ENCODE peak calls at places on chromosome 17, in seven cellular contexts. One of them, this sample, is unnamed.

GRCh38 chr17:48413613-48414405 is 16.2 kb downstream of the SKAP1 start:
- DNase-seq in WTC11: no peak
- DNase-seq in choroid plexus epithelial cell: no peak
- DNase-seq in progenitor cell of endocrine pancreas: no peak
- DNase-seq in lower leg skin: no peak
- DNase-seq in AG09319: no peak
- DNase-seq in fibroblast of lung: no peak
- DNase-seq in this sample: no peak

GRCh38 chr17:247767-248166 is 66.3 kb upstream of the DOC2B start:
- DNase-seq in progenitor cell of endocrine pancreas: no peak
- DNase-seq in AG09319: no peak
- DNase-seq in WTC11: peak; percentile 8
- DNase-seq in lower leg skin: peak; percentile 81
- DNase-seq in fibroblast of lung: no peak
- DNase-seq in choroid plexus epithelial cell: no peak
- DNase-seq in this sample: no peak

GRCh38 chr17:39622380-39623006 is 4.3 kb upstream of the PPP1R1B start:
- DNase-seq in lower leg skin: no peak
- DNase-seq in progenitor cell of endocrine pancreas: no peak
- DNase-seq in fibroblast of lung: no peak
- DNase-seq in AG09319: no peak
- DNase-seq in choroid plexus epithelial cell: no peak
- DNase-seq in WTC11: no peak
- DNase-seq in this sample: no peak

GRCh38 chr17:9226130-9226793 is 205.0 kb downstream of the NTN1 start:
- DNase-seq in progenitor cell of endocrine pancreas: no peak
- DNase-seq in choroid plexus epithelial cell: no peak
- DNase-seq in fibroblast of lung: no peak
- DNase-seq in AG09319: no peak
- DNase-seq in lower leg skin: no peak
- DNase-seq in WTC11: no peak
- DNase-seq in this sample: no peak

GRCh38 chr17:63785556-63785955 is 11.6 kb downstream of the DDX42 start:
- DNase-seq in WTC11: no peak
- DNase-seq in lower leg skin: no peak
- DNase-seq in choroid plexus epithelial cell: peak; percentile 76
- DNase-seq in AG09319: no peak
- DNase-seq in progenitor cell of endocrine pancreas: no peak
- DNase-seq in fibroblast of lung: peak; percentile 76
- DNase-seq in this sample: peak; percentile 42

GRCh38 chr17:45311762-45312476 is 4.9 kb downstream of the MAP3K14 start:
- DNase-seq in fibroblast of lung: peak; percentile 77
- DNase-seq in AG09319: no peak
- DNase-seq in WTC11: no peak
- DNase-seq in lower leg skin: no peak
- DNase-seq in choroid plexus epithelial cell: peak; percentile 69
- DNase-seq in progenitor cell of endocrine pancreas: no peak
- DNase-seq in this sample: peak; percentile 94

GRCh38 chr17:7249219-7249618 is 2.3 kb downstream of the CTDNEP1 start:
- DNase-seq in choroid plexus epithelial cell: no peak
- DNase-seq in lower leg skin: no peak
- DNase-seq in fibroblast of lung: no peak
- DNase-seq in progenitor cell of endocrine pancreas: no peak
- DNase-seq in WTC11: no peak
- DNase-seq in AG09319: no peak
- DNase-seq in this sample: no peak

GRCh38 chr17:22310717-22311686 is 618.7 kb downstream of the KCNJ18 start:
- DNase-seq in WTC11: peak; percentile 14
- DNase-seq in lower leg skin: peak; percentile 32
- DNase-seq in fibroblast of lung: no peak
- DNase-seq in progenitor cell of endocrine pancreas: no peak
- DNase-seq in AG09319: no peak
- DNase-seq in choroid plexus epithelial cell: no peak
- DNase-seq in this sample: no peak

GRCh38 chr17:61458000-61458399 is 5.8 kb downstream of the TBX4 start:
- DNase-seq in AG09319: no peak
- DNase-seq in lower leg skin: no peak
- DNase-seq in WTC11: no peak
- DNase-seq in choroid plexus epithelial cell: no peak
- DNase-seq in fibroblast of lung: no peak
- DNase-seq in progenitor cell of endocrine pancreas: no peak
- DNase-seq in this sample: no peak

GRCh38 chr17:27038676-27039075 is 255.2 kb upstream of the WSB1 start:
- DNase-seq in lower leg skin: no peak
- DNase-seq in choroid plexus epithelial cell: no peak
- DNase-seq in progenitor cell of endocrine pancreas: no peak
- DNase-seq in WTC11: no peak
- DNase-seq in fibroblast of lung: no peak
- DNase-seq in AG09319: no peak
- DNase-seq in this sample: peak; percentile 36

GRCh38 chr17:38868968-38869646 is 751 bp upstream of the LASP1 start:
- DNase-seq in fibroblast of lung: peak; percentile 83
- DNase-seq in WTC11: peak; percentile 95
- DNase-seq in progenitor cell of endocrine pancreas: peak; percentile 94
- DNase-seq in AG09319: peak; percentile 84
- DNase-seq in choroid plexus epithelial cell: peak; percentile 94
- DNase-seq in lower leg skin: peak; percentile 99
- DNase-seq in this sample: peak; percentile 87

GRCh38 chr17:83096401-83097220 is 17.2 kb downstream of the METRNL start:
- DNase-seq in progenitor cell of endocrine pancreas: no peak
- DNase-seq in lower leg skin: no peak
- DNase-seq in WTC11: no peak
- DNase-seq in AG09319: no peak
- DNase-seq in fibroblast of lung: no peak
- DNase-seq in choroid plexus epithelial cell: no peak
- DNase-seq in this sample: no peak

GRCh38 chr17:15462962-15463361 is 4.5 kb downstream of the CDRT4 start:
- DNase-seq in progenitor cell of endocrine pancreas: no peak
- DNase-seq in choroid plexus epithelial cell: no peak
- DNase-seq in fibroblast of lung: peak; percentile 83
- DNase-seq in lower leg skin: no peak
- DNase-seq in WTC11: no peak
- DNase-seq in AG09319: no peak
- DNase-seq in this sample: peak; percentile 18

GRCh38 chr17:35242158-35242804 is 591 bp upstream of the SLFN5 start:
- DNase-seq in choroid plexus epithelial cell: peak; percentile 47
- DNase-seq in lower leg skin: peak; percentile 92
- DNase-seq in fibroblast of lung: peak; percentile 54
- DNase-seq in progenitor cell of endocrine pancreas: peak; percentile 68
- DNase-seq in AG09319: no peak
- DNase-seq in WTC11: peak; percentile 83
- DNase-seq in this sample: peak; percentile 93

GRCh38 chr17:64698725-64699124 is 36.6 kb upstream of the SMURF2 start:
- DNase-seq in choroid plexus epithelial cell: no peak
- DNase-seq in fibroblast of lung: peak; percentile 51
- DNase-seq in AG09319: no peak
- DNase-seq in lower leg skin: no peak
- DNase-seq in progenitor cell of endocrine pancreas: no peak
- DNase-seq in WTC11: no peak
- DNase-seq in this sample: no peak

GRCh38 chr17:4199818-4200402 is 56.9 kb downstream of the CYB5D2 start:
- DNase-seq in fibroblast of lung: no peak
- DNase-seq in WTC11: peak; percentile 46
- DNase-seq in progenitor cell of endocrine pancreas: no peak
- DNase-seq in lower leg skin: peak; percentile 65
- DNase-seq in choroid plexus epithelial cell: peak; percentile 58
- DNase-seq in AG09319: no peak
- DNase-seq in this sample: peak; percentile 55

GRCh38 chr17:19345486-19346350 is 16.8 kb downstream of the B9D1 start:
- DNase-seq in fibroblast of lung: no peak
- DNase-seq in AG09319: no peak
- DNase-seq in WTC11: no peak
- DNase-seq in choroid plexus epithelial cell: no peak
- DNase-seq in lower leg skin: no peak
- DNase-seq in progenitor cell of endocrine pancreas: no peak
- DNase-seq in this sample: no peak

GRCh38 chr17:29495011-29495410 is 71.8 kb downstream of the ABHD15 start:
- DNase-seq in choroid plexus epithelial cell: peak; percentile 61
- DNase-seq in fibroblast of lung: peak; percentile 57
- DNase-seq in progenitor cell of endocrine pancreas: no peak
- DNase-seq in AG09319: no peak
- DNase-seq in lower leg skin: no peak
- DNase-seq in WTC11: no peak
- DNase-seq in this sample: peak; percentile 14

GRCh38 chr17:36731091-36731490 is 129.7 kb downstream of the MRM1 start:
- DNase-seq in WTC11: no peak
- DNase-seq in choroid plexus epithelial cell: no peak
- DNase-seq in AG09319: no peak
- DNase-seq in lower leg skin: no peak
- DNase-seq in progenitor cell of endocrine pancreas: no peak
- DNase-seq in fibroblast of lung: no peak
- DNase-seq in this sample: no peak

DNA sequence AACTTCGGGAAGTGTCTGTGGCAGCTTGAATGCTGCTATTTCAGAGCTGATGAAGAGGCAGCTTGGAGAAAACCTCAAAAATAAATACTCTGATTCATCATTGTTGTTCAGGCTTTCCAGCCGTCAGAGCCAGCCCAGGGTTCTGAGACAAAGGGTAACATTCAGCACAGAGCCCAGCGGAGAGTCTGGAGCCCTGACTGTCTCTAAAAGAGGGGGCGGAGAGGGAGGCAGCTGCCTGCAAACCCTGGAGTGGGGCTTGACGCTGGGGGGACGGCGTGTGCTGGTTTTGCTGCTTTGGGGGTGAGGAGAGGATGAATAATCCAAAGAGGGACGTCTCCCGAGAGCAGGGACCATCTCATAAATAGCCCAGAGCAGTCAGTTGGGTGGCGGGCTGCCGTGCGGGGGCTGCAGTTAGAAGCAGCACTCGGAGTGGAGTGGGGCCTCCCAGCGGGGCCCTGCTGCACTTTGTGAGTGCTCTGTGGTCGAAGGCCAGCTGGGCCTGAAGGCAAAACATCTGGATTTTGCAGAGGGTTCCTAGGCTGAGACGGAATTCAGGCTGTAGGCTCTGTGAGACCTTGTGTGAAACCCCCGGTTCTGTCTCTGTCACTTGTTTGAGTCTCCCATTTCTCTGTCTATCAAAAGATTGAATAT is 237.8 kb downstream of the PRKCA start:
- DNase-seq in AG09319: no peak
- DNase-seq in WTC11: peak; percentile 46
- DNase-seq in progenitor cell of endocrine pancreas: no peak
- DNase-seq in fibroblast of lung: peak; percentile 95
- DNase-seq in choroid plexus epithelial cell: peak; percentile 92
- DNase-seq in lower leg skin: no peak
- DNase-seq in this sample: no peak
- TF ChIP-seq CTCF in AG09319: no peak
- TF ChIP-seq CTCF in WTC11: no peak
- TF ChIP-seq CTCF in progenitor cell of endocrine pancreas: no peak
- TF ChIP-seq CTCF in fibroblast of lung: no peak
- TF ChIP-seq CTCF in choroid plexus epithelial cell: no peak
- TF ChIP-seq CTCF in lower leg skin: no peak
- TF ChIP-seq CTCF in this sample: no peak

DNA sequence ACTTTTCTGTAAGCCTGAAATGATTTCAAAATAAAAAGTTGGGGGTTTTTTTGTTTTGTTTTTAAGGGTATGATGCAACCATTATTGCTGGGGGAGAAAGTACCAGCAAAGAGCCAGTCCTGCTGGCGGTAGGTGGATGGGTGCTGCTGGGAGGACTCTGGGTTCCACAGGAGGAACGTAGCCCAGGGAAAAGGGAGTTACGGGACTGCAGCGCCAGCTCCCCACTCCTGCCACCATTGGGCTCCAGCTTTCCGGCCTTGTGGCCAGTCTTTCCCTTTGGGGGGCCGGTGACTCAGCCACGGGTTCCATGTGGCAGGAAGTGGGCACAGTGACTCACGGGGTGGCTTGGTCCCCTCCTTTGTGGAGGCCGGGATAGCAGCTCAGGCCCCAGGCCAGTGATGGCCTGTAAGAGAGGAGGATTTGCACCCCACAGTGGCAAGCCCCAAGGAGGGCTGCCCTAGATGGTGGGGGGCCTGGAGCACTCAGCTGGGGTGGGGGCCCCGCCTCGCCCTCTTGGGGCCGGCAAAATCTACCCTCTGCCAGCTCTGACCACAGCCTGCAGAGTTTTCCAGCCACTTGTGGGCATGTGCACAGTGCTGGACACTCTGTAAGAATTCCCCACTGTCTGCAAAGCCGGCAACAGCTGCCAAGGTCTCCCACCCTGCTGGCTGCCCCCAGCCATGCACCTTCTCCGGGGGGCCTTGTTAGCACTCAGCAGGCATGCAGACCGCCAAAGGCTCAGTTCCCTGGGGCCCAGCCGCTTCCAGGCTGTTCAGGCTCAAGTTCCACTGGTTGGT is 30.4 kb downstream of the SOCS3 start:
- DNase-seq in choroid plexus epithelial cell: peak; percentile 79
- DNase-seq in progenitor cell of endocrine pancreas: no peak
- DNase-seq in lower leg skin: no peak
- DNase-seq in AG09319: no peak
- DNase-seq in fibroblast of lung: peak; percentile 86
- DNase-seq in WTC11: no peak
- DNase-seq in this sample: peak; percentile 89
- TF ChIP-seq CTCF in choroid plexus epithelial cell: peak; percentile 31
- TF ChIP-seq CTCF in progenitor cell of endocrine pancreas: no peak
- TF ChIP-seq CTCF in lower leg skin: no peak
- TF ChIP-seq CTCF in AG09319: no peak
- TF ChIP-seq CTCF in fibroblast of lung: no peak
- TF ChIP-seq CTCF in WTC11: no peak
- TF ChIP-seq CTCF in this sample: no peak

DNA sequence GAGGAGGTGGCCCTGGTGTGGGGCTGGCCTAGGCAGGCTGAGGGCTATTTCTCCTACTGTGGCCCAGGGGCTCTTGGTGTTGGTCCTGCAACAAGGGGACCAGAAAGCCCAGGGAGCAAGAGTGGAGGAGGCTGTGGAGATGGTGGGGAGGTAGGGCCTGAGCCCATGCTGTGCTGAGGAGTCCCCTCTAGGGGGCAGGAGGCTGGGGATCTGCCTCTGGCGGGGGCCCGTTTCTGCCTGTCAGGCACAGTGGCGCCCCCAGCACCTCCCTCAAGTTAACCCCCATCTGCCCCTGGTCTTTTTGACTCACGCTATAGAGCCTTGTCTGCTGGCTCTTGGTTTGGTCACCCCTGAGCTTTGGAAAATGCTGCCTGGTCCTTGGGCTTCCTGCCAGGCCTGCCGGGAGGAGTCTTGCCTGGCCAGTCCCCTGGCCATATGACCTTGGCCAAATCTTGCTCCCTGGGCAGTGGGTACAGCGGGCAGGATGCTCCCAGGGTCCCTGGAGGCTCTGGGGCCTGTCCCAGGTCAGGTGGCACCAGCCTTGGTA is 5.9 kb downstream of the BAIAP2 start:
- DNase-seq in lower leg skin: no peak
- DNase-seq in AG09319: no peak
- DNase-seq in WTC11: peak; percentile 72
- DNase-seq in progenitor cell of endocrine pancreas: no peak
- DNase-seq in choroid plexus epithelial cell: no peak
- DNase-seq in fibroblast of lung: peak; percentile 49
- DNase-seq in this sample: peak; percentile 22
- TF ChIP-seq CTCF in lower leg skin: no peak
- TF ChIP-seq CTCF in AG09319: peak; percentile 53
- TF ChIP-seq CTCF in WTC11: peak; percentile 68
- TF ChIP-seq CTCF in progenitor cell of endocrine pancreas: peak; percentile 42
- TF ChIP-seq CTCF in choroid plexus epithelial cell: peak; percentile 63
- TF ChIP-seq CTCF in fibroblast of lung: peak; percentile 22
- TF ChIP-seq CTCF in this sample: peak; percentile 39

DNA sequence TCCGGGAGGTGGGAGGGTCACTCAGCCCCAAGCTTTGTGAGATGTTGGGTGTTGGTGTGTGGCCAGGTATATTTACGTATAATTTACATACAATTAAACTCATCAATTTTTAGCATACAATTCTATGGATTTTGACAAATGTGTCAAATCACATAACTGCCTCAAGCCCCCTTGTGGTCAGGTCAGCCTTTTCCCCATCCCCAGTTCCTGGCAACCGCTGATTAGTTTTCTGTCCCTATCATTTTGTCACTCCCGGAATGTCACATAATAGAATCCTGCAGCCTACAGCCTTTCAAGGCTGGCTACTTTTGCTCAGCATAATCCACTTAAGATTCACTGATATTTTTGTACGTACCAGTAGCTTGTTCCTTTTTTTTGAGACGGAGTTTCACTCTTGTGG is 19.4 kb upstream of the RAI1 start:
- DNase-seq in fibroblast of lung: no peak
- DNase-seq in lower leg skin: no peak
- DNase-seq in AG09319: no peak
- DNase-seq in choroid plexus epithelial cell: no peak
- DNase-seq in progenitor cell of endocrine pancreas: no peak
- DNase-seq in WTC11: no peak
- DNase-seq in this sample: no peak
- TF ChIP-seq CTCF in fibroblast of lung: no peak
- TF ChIP-seq CTCF in lower leg skin: no peak
- TF ChIP-seq CTCF in AG09319: no peak
- TF ChIP-seq CTCF in choroid plexus epithelial cell: peak; percentile 29
- TF ChIP-seq CTCF in progenitor cell of endocrine pancreas: peak; percentile 52
- TF ChIP-seq CTCF in WTC11: no peak
- TF ChIP-seq CTCF in this sample: no peak